ENCODE peak calls at places on chromosomes 6 and 20, in eight cellular contexts. One of them, this sample, is unnamed.

GRCh38 chr6:133012774-133013173 is 198.4 kb downstream of the RPS12 start:
- DNase-seq in CD4-positive, CD25-positive, alpha-beta regulatory T cell: no peak
- DNase-seq in A549: no peak
- DNase-seq in K562: no peak
- DNase-seq in dorsolateral prefrontal cortex: no peak
- DNase-seq in tibial artery: no peak
- DNase-seq in CD8-positive, alpha-beta T cell: no peak
- DNase-seq in CD8-positive, alpha-beta memory T cell: no peak
- DNase-seq in this sample: no peak

GRCh38 chr6:99588618-99589289 is 17.9 kb upstream of the PRDM13 start:
- DNase-seq in K562: no peak
- DNase-seq in tibial artery: peak
- DNase-seq in dorsolateral prefrontal cortex: no peak
- DNase-seq in CD8-positive, alpha-beta memory T cell: peak
- DNase-seq in A549: peak
- DNase-seq in CD4-positive, CD25-positive, alpha-beta regulatory T cell: peak
- DNase-seq in CD8-positive, alpha-beta T cell: peak
- DNase-seq in this sample: peak

GRCh38 chr6:129501401-129502051 is 208.5 kb downstream of the ARHGAP18 start:
- DNase-seq in CD4-positive, CD25-positive, alpha-beta regulatory T cell: no peak
- DNase-seq in CD8-positive, alpha-beta T cell: no peak
- DNase-seq in tibial artery: peak
- DNase-seq in A549: no peak
- DNase-seq in dorsolateral prefrontal cortex: peak
- DNase-seq in K562: peak
- DNase-seq in CD8-positive, alpha-beta memory T cell: no peak
- DNase-seq in this sample: peak

GRCh38 chr20:49742948-49743347 is 29.3 kb upstream of the B4GALT5 start:
- DNase-seq in CD8-positive, alpha-beta T cell: no peak
- DNase-seq in dorsolateral prefrontal cortex: no peak
- DNase-seq in A549: no peak
- DNase-seq in CD8-positive, alpha-beta memory T cell: no peak
- DNase-seq in K562: no peak
- DNase-seq in tibial artery: no peak
- DNase-seq in CD4-positive, CD25-positive, alpha-beta regulatory T cell: no peak
- DNase-seq in this sample: no peak

GRCh38 chr6:81987293-81987692 is 234.8 kb upstream of the TENT5A start:
- DNase-seq in dorsolateral prefrontal cortex: no peak
- DNase-seq in tibial artery: no peak
- DNase-seq in A549: no peak
- DNase-seq in CD4-positive, CD25-positive, alpha-beta regulatory T cell: no peak
- DNase-seq in CD8-positive, alpha-beta memory T cell: no peak
- DNase-seq in K562: no peak
- DNase-seq in CD8-positive, alpha-beta T cell: no peak
- DNase-seq in this sample: no peak

GRCh38 chr6:47698342-47698787 is at the start of gene ADGRF4:
- DNase-seq in tibial artery: no peak
- DNase-seq in dorsolateral prefrontal cortex: no peak
- DNase-seq in K562: no peak
- DNase-seq in A549: peak
- DNase-seq in CD8-positive, alpha-beta T cell: no peak
- DNase-seq in CD4-positive, CD25-positive, alpha-beta regulatory T cell: no peak
- DNase-seq in CD8-positive, alpha-beta memory T cell: no peak
- DNase-seq in this sample: no peak

GRCh38 chr6:134176283-134176975 is 124.0 kb upstream of the SLC2A12 start:
- DNase-seq in K562: no peak
- DNase-seq in tibial artery: peak
- DNase-seq in CD4-positive, CD25-positive, alpha-beta regulatory T cell: no peak
- DNase-seq in CD8-positive, alpha-beta T cell: peak
- DNase-seq in dorsolateral prefrontal cortex: peak
- DNase-seq in A549: no peak
- DNase-seq in CD8-positive, alpha-beta memory T cell: no peak
- DNase-seq in this sample: peak

GRCh38 chr6:18091382-18091781 is 31.1 kb downstream of the NHLRC1 start:
- DNase-seq in CD8-positive, alpha-beta T cell: no peak
- DNase-seq in K562: no peak
- DNase-seq in CD4-positive, CD25-positive, alpha-beta regulatory T cell: no peak
- DNase-seq in A549: no peak
- DNase-seq in tibial artery: no peak
- DNase-seq in CD8-positive, alpha-beta memory T cell: no peak
- DNase-seq in dorsolateral prefrontal cortex: no peak
- DNase-seq in this sample: no peak

GRCh38 chr6:16731503-16732018 is 29.7 kb downstream of the ATXN1 start:
- DNase-seq in CD8-positive, alpha-beta T cell: no peak
- DNase-seq in K562: no peak
- DNase-seq in dorsolateral prefrontal cortex: no peak
- DNase-seq in tibial artery: no peak
- DNase-seq in CD8-positive, alpha-beta memory T cell: peak
- DNase-seq in A549: no peak
- DNase-seq in CD4-positive, CD25-positive, alpha-beta regulatory T cell: peak
- DNase-seq in this sample: no peak

GRCh38 chr6:113588646-113589045 is 268.5 kb upstream of the MARCKS start:
- DNase-seq in CD8-positive, alpha-beta T cell: no peak
- DNase-seq in K562: no peak
- DNase-seq in tibial artery: no peak
- DNase-seq in A549: no peak
- DNase-seq in CD8-positive, alpha-beta memory T cell: no peak
- DNase-seq in CD4-positive, CD25-positive, alpha-beta regulatory T cell: no peak
- DNase-seq in dorsolateral prefrontal cortex: no peak
- DNase-seq in this sample: no peak

GRCh38 chr6:122494665-122495272 is 23.2 kb upstream of the SERINC1 start:
- DNase-seq in dorsolateral prefrontal cortex: no peak
- DNase-seq in CD8-positive, alpha-beta T cell: no peak
- DNase-seq in CD4-positive, CD25-positive, alpha-beta regulatory T cell: no peak
- DNase-seq in tibial artery: no peak
- DNase-seq in K562: no peak
- DNase-seq in A549: no peak
- DNase-seq in CD8-positive, alpha-beta memory T cell: no peak
- DNase-seq in this sample: no peak

GRCh38 chr20:51703446-51704287 is 64.5 kb downstream of the ATP9A start:
- DNase-seq in CD8-positive, alpha-beta memory T cell: no peak
- DNase-seq in CD4-positive, CD25-positive, alpha-beta regulatory T cell: no peak
- DNase-seq in dorsolateral prefrontal cortex: no peak
- DNase-seq in K562: no peak
- DNase-seq in CD8-positive, alpha-beta T cell: no peak
- DNase-seq in tibial artery: no peak
- DNase-seq in A549: peak
- DNase-seq in this sample: no peak

GRCh38 chr6:33632603-33633039 is 11.5 kb downstream of the ITPR3 start:
- DNase-seq in K562: peak
- DNase-seq in CD8-positive, alpha-beta T cell: peak
- DNase-seq in dorsolateral prefrontal cortex: no peak
- DNase-seq in tibial artery: no peak
- DNase-seq in A549: peak
- DNase-seq in CD4-positive, CD25-positive, alpha-beta regulatory T cell: peak
- DNase-seq in CD8-positive, alpha-beta memory T cell: peak
- DNase-seq in this sample: peak

GRCh38 chr6:41894366-41895299 is 542 bp downstream of the USP49 start:
- DNase-seq in K562: no peak
- DNase-seq in A549: no peak
- DNase-seq in CD8-positive, alpha-beta T cell: no peak
- DNase-seq in dorsolateral prefrontal cortex: no peak
- DNase-seq in CD4-positive, CD25-positive, alpha-beta regulatory T cell: no peak
- DNase-seq in CD8-positive, alpha-beta memory T cell: peak
- DNase-seq in tibial artery: peak
- DNase-seq in this sample: no peak

GRCh38 chr6:38364127-38364526 is 275.6 kb downstream of the BTBD9 start:
- DNase-seq in CD4-positive, CD25-positive, alpha-beta regulatory T cell: no peak
- DNase-seq in CD8-positive, alpha-beta T cell: no peak
- DNase-seq in dorsolateral prefrontal cortex: no peak
- DNase-seq in CD8-positive, alpha-beta memory T cell: no peak
- DNase-seq in A549: no peak
- DNase-seq in tibial artery: no peak
- DNase-seq in K562: no peak
- DNase-seq in this sample: no peak

GRCh38 chr6:23547851-23548250 is 578.2 kb upstream of the NRSN1 start:
- DNase-seq in K562: no peak
- DNase-seq in dorsolateral prefrontal cortex: no peak
- DNase-seq in CD8-positive, alpha-beta T cell: no peak
- DNase-seq in tibial artery: no peak
- DNase-seq in A549: no peak
- DNase-seq in CD4-positive, CD25-positive, alpha-beta regulatory T cell: no peak
- DNase-seq in CD8-positive, alpha-beta memory T cell: no peak
- DNase-seq in this sample: no peak

GRCh38 chr6:132863895-132864294 is 49.5 kb downstream of the RPS12 start:
- DNase-seq in CD8-positive, alpha-beta T cell: no peak
- DNase-seq in A549: no peak
- DNase-seq in CD4-positive, CD25-positive, alpha-beta regulatory T cell: no peak
- DNase-seq in K562: no peak
- DNase-seq in tibial artery: no peak
- DNase-seq in CD8-positive, alpha-beta memory T cell: no peak
- DNase-seq in dorsolateral prefrontal cortex: no peak
- DNase-seq in this sample: no peak

DNA sequence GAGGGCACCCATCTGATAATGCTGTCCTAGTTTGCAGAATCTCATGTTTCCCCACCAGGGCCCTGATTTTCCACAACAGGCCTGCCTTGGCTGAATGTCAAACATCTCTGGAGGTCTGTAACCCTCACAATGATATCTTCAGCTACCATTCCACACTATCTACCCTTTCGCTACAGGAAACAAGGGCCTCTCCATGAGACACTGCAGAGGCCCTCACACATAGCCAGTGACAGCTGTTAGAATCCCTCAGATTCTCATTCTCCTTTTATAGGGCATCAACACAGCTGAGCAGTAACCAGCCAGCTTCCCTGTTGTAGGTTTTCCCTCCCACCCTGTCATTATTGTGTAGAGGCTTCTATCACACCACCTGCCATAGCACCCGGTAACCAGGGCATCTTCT is 29.6 kb upstream of the MICB start:
- DNase-seq in CD8-positive, alpha-beta memory T cell: no peak
- DNase-seq in K562: no peak
- DNase-seq in dorsolateral prefrontal cortex: no peak
- DNase-seq in CD4-positive, CD25-positive, alpha-beta regulatory T cell: no peak
- DNase-seq in A549: no peak
- DNase-seq in tibial artery: no peak
- DNase-seq in CD8-positive, alpha-beta T cell: no peak
- DNase-seq in this sample: no peak
- H3K27ac ChIP-seq in CD8-positive, alpha-beta memory T cell: no peak
- H3K27ac ChIP-seq in K562: no peak
- H3K27ac ChIP-seq in dorsolateral prefrontal cortex: no peak
- H3K27ac ChIP-seq in CD4-positive, CD25-positive, alpha-beta regulatory T cell: no peak
- H3K27ac ChIP-seq in A549: no peak
- H3K27ac ChIP-seq in tibial artery: no peak
- H3K27ac ChIP-seq in CD8-positive, alpha-beta T cell: no peak
- H3K27ac ChIP-seq in this sample: no peak

DNA sequence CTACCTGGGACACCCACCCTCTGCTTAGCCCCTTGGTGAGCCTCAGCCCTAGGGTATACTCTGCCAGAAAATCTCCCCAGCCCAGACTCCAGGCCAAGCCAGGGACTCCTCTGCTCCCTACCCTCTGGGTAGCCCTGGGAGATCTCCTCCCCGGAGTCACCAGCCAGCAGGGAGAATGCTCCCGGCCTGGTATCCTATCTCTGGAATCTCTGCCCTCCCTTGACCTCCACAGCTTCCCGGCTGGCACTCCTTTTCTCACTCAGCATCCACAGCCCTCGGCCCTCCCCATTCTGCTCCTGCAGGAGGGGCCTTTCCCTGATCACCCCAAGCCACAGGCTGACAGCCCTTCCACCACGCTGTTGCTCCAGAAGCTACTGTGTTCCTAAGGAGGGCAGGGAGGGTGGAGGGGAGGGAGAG is 22.6 kb downstream of the NOL4L start:
- DNase-seq in CD8-positive, alpha-beta memory T cell: no peak
- DNase-seq in K562: no peak
- DNase-seq in CD8-positive, alpha-beta T cell: no peak
- DNase-seq in CD4-positive, CD25-positive, alpha-beta regulatory T cell: no peak
- DNase-seq in tibial artery: no peak
- DNase-seq in dorsolateral prefrontal cortex: no peak
- DNase-seq in A549: no peak
- DNase-seq in this sample: no peak
- H3K4me3 ChIP-seq in CD8-positive, alpha-beta memory T cell: no peak
- H3K4me3 ChIP-seq in K562: no peak
- H3K4me3 ChIP-seq in CD8-positive, alpha-beta T cell: no peak
- H3K4me3 ChIP-seq in CD4-positive, CD25-positive, alpha-beta regulatory T cell: no peak
- H3K4me3 ChIP-seq in tibial artery: no peak
- H3K4me3 ChIP-seq in dorsolateral prefrontal cortex: no peak
- H3K4me3 ChIP-seq in A549: no peak
- H3K4me3 ChIP-seq in this sample: no peak

GRCh38 chr6:118895241-118895561 is 1.2 kb downstream of the ASF1A start:
- DNase-seq in CD8-positive, alpha-beta memory T cell: no peak
- DNase-seq in CD4-positive, CD25-positive, alpha-beta regulatory T cell: no peak
- DNase-seq in tibial artery: no peak
- DNase-seq in dorsolateral prefrontal cortex: no peak
- DNase-seq in A549: no peak
- DNase-seq in K562: no peak
- DNase-seq in CD8-positive, alpha-beta T cell: no peak
- DNase-seq in this sample: no peak
- H3K27ac ChIP-seq in CD8-positive, alpha-beta memory T cell: peak
- H3K27ac ChIP-seq in CD4-positive, CD25-positive, alpha-beta regulatory T cell: peak
- H3K27ac ChIP-seq in tibial artery: peak
- H3K27ac ChIP-seq in dorsolateral prefrontal cortex: peak
- H3K27ac ChIP-seq in A549: peak
- H3K27ac ChIP-seq in K562: peak
- H3K27ac ChIP-seq in CD8-positive, alpha-beta T cell: peak
- H3K27ac ChIP-seq in this sample: peak

GRCh38 chr6:28885149-28885738 is 38.5 kb downstream of the TRIM27 start:
- DNase-seq in tibial artery: no peak
- DNase-seq in CD4-positive, CD25-positive, alpha-beta regulatory T cell: no peak
- DNase-seq in K562: no peak
- DNase-seq in CD8-positive, alpha-beta T cell: no peak
- DNase-seq in dorsolateral prefrontal cortex: no peak
- DNase-seq in CD8-positive, alpha-beta memory T cell: no peak
- DNase-seq in A549: no peak
- DNase-seq in this sample: no peak

GRCh38 chr6:28876702-28877101 is 47.1 kb downstream of the TRIM27 start:
- DNase-seq in CD4-positive, CD25-positive, alpha-beta regulatory T cell: no peak
- DNase-seq in K562: no peak
- DNase-seq in tibial artery: no peak
- DNase-seq in CD8-positive, alpha-beta memory T cell: no peak
- DNase-seq in dorsolateral prefrontal cortex: no peak
- DNase-seq in CD8-positive, alpha-beta T cell: no peak
- DNase-seq in A549: no peak
- DNase-seq in this sample: no peak

GRCh38 chr6:28880894-28881780 is 42.6 kb downstream of the TRIM27 start:
- DNase-seq in CD8-positive, alpha-beta memory T cell: peak
- DNase-seq in dorsolateral prefrontal cortex: peak
- DNase-seq in A549: no peak
- DNase-seq in CD4-positive, CD25-positive, alpha-beta regulatory T cell: peak
- DNase-seq in tibial artery: peak
- DNase-seq in CD8-positive, alpha-beta T cell: peak
- DNase-seq in K562: peak
- DNase-seq in this sample: peak

GRCh38 chr6:28884423-28885148 is 39.2 kb downstream of the TRIM27 start:
- DNase-seq in tibial artery: no peak
- DNase-seq in K562: no peak
- DNase-seq in CD4-positive, CD25-positive, alpha-beta regulatory T cell: peak
- DNase-seq in A549: no peak
- DNase-seq in CD8-positive, alpha-beta T cell: peak
- DNase-seq in dorsolateral prefrontal cortex: no peak
- DNase-seq in CD8-positive, alpha-beta memory T cell: peak
- DNase-seq in this sample: no peak

DNA sequence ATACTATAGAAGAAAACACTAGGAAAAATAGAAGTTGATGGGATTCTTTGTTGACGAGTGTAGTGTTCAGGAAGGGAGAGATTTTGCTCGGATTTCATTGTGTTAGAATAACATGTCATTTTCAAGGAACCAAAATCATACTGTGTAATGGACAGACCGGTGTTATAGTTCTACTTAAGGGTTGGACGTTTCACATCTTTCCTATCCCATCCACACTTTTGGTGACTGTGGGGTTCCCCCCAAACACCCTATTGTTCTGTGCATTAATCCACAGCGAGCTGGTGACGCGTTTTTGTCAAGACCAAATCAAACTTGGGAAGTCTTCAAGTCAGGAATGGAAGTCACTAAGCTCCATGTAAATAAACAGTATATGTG is 43.3 kb downstream of the TRIM27 start:
- DNase-seq in CD8-positive, alpha-beta T cell: no peak
- DNase-seq in tibial artery: no peak
- DNase-seq in A549: no peak
- DNase-seq in CD8-positive, alpha-beta memory T cell: no peak
- DNase-seq in dorsolateral prefrontal cortex: no peak
- DNase-seq in K562: no peak
- DNase-seq in CD4-positive, CD25-positive, alpha-beta regulatory T cell: no peak
- DNase-seq in this sample: no peak
- H3K4me3 ChIP-seq in CD8-positive, alpha-beta T cell: peak
- H3K4me3 ChIP-seq in tibial artery: peak
- H3K4me3 ChIP-seq in A549: peak
- H3K4me3 ChIP-seq in CD8-positive, alpha-beta memory T cell: no peak
- H3K4me3 ChIP-seq in dorsolateral prefrontal cortex: peak
- H3K4me3 ChIP-seq in K562: peak
- H3K4me3 ChIP-seq in CD4-positive, CD25-positive, alpha-beta regulatory T cell: peak
- H3K4me3 ChIP-seq in this sample: peak

This sample was measured in psoas muscle.